ENCODE peak calls at places on chromosomes 12 and 14, in eight cellular contexts. G, V, X, U, K, O, L and B are unnamed samples.

GRCh38 chr12:101021911-101022388 is 188.1 kb downstream of the SLC5A8 start:
- DNase-seq in X (no peak), V (no peak), G (peak), U (peak), O (no peak), K (no peak), L (no peak), B (no peak)

GRCh38 chr14:32622742-32623141 is 293.6 kb downstream of the AKAP6 start:
- DNase-seq in K (no peak), O (peak), L (no peak), V (no peak), G (no peak), X (no peak), U (no peak), B (no peak)

GRCh38 chr14:69475194-69475818 is 9.2 kb upstream of the PLEKHD1 start:
- DNase-seq in K (no peak), O (peak), U (no peak), G (peak), X (peak), V (no peak), L (no peak), B (no peak)

GRCh38 chr12:1828863-1829262 is 8.5 kb downstream of the LRTM2 start:
- DNase-seq in O (no peak), G (no peak), V (no peak), U (no peak), K (no peak), L (no peak), X (no peak), B (no peak)

GRCh38 chr14:22471545-22472121 is 117.4 kb downstream of the DAD1 start:
- DNase-seq in G (peak), K (peak), O (peak), V (peak), L (no peak), X (peak), U (no peak), B (peak)

GRCh38 chr12:32603858-32604257 is 75.2 kb upstream of the DNM1L start:
- DNase-seq in O (peak), K (no peak), L (peak), G (peak), X (no peak), V (no peak), U (peak), B (no peak)

GRCh38 chr14:71403673-71404072 is 496.4 kb downstream of the PCNX1 start:
- DNase-seq in L (peak), X (no peak), K (no peak), U (no peak), V (no peak), O (peak), G (peak), B (peak)

GRCh38 chr12:47218191-47218654 is 138.5 kb upstream of the AMIGO2 start:
- DNase-seq in X (no peak), K (no peak), L (peak), O (no peak), U (no peak), V (no peak), G (no peak), B (no peak)

GRCh38 chr12:43835264-43835655 is 621 bp upstream of the TMEM117 start:
- DNase-seq in V (no peak), X (no peak), O (no peak), G (no peak), U (no peak), K (no peak), L (no peak), B (no peak)

GRCh38 chr14:53032161-53032803 is 81.4 kb upstream of the FERMT2 start:
- DNase-seq in L (no peak), X (no peak), K (no peak), O (no peak), U (peak), V (no peak), G (peak), B (no peak)

GRCh38 chr14:99562848-99563748 is 40.9 kb downstream of the CCDC85C start:
- DNase-seq in G (peak), X (no peak), U (peak), O (no peak), K (no peak), L (no peak), V (peak), B (peak)

GRCh38 chr14:105879503-105879866 is 353.1 kb downstream of the TMEM121 start:
- DNase-seq in K (no peak), O (no peak), U (no peak), X (no peak), V (peak), L (no peak), G (no peak), B (no peak)

GRCh38 chr14:54335569-54336155 is 61.1 kb upstream of the CDKN3 start:
- DNase-seq in V (no peak), X (no peak), K (no peak), G (no peak), L (no peak), U (no peak), O (no peak), B (no peak)

GRCh38 chr12:85740190-85740589 is 96.0 kb downstream of the RASSF9 start:
- DNase-seq in X (no peak), O (no peak), K (no peak), U (peak), L (no peak), V (no peak), G (peak), B (no peak)

GRCh38 chr12:104673294-104674062 is 216.7 kb downstream of the CHST11 start:
- DNase-seq in X (no peak), V (no peak), L (no peak), K (no peak), G (peak), O (no peak), U (peak), B (no peak)

GRCh38 chr14:96192049-96192448 is 12.6 kb upstream of the BDKRB2 start:
- DNase-seq in K (no peak), V (no peak), G (no peak), L (no peak), O (no peak), U (no peak), X (no peak), B (no peak)

GRCh38 chr12:24198936-24199644 is 249.6 kb upstream of the SOX5 start:
- DNase-seq in K (no peak), U (no peak), G (peak), X (no peak), L (no peak), V (no peak), O (no peak), B (no peak)